ENCODE peak calls at places on chromosomes 1 and 21, in four cellular contexts. Y, J, P and M are unnamed samples.

GRCh38 chr1:5579966-5580365 is 412.3 kb downstream of the NPHP4 start:
- DNase-seq in Y (no peak), J (no peak), P (no peak), M (no peak)

GRCh38 chr1:167518331-167518700 is at the start of gene CD247:
- DNase-seq in Y (no peak), J (no peak), P (no peak), M (no peak)

GRCh38 chr1:29364101-29364678 is 127.9 kb downstream of the PTPRU start:
- DNase-seq in Y (no peak), J (no peak), P (no peak), M (no peak)

GRCh38 chr1:215003686-215004085 is 78.9 kb upstream of the KCNK2 start:
- DNase-seq in Y (no peak), J (no peak), P (peak), M (no peak)

GRCh38 chr1:55070291-55070690 is 30.9 kb downstream of the PCSK9 start:
- DNase-seq in Y (no peak), J (no peak), P (no peak), M (no peak)

GRCh38 chr1:181152892-181153633 is 64.6 kb downstream of the IER5 start:
- DNase-seq in Y (peak), J (no peak), P (no peak), M (no peak)

GRCh38 chr21:33070921-33071877 is 1.3 kb downstream of the OLIG1 start:
- DNase-seq in Y (no peak), J (no peak), P (no peak), M (no peak)

GRCh38 chr1:90919900-90920299 is 101.9 kb downstream of the ZNF644 start:
- DNase-seq in Y (no peak), J (no peak), P (no peak), M (no peak)

GRCh38 chr1:214934035-214934434 is 148.5 kb upstream of the KCNK2 start:
- DNase-seq in Y (no peak), J (no peak), P (no peak), M (no peak)

GRCh38 chr1:89910780-89911179 is 84.1 kb upstream of the ZNF326 start:
- DNase-seq in Y (no peak), J (no peak), P (no peak), M (peak)

GRCh38 chr1:29490204-29490934 is 254.0 kb downstream of the PTPRU start:
- DNase-seq in Y (no peak), J (no peak), P (no peak), M (no peak)

GRCh38 chr1:119673171-119673940 is 25.3 kb upstream of the ZNF697 start:
- DNase-seq in Y (no peak), J (no peak), P (peak), M (no peak)

GRCh38 chr1:195082183-195082582 is 1526.1 kb downstream of the KCNT2 start:
- DNase-seq in Y (no peak), J (no peak), P (no peak), M (no peak)

GRCh38 chr1:61724721-61725694 is at the start of gene TM2D1:
- DNase-seq in Y (peak), J (peak), P (peak), M (peak)
- TF ChIP-seq REST in Y (peak), J (no peak), P (no peak), M (no peak)

DNA sequence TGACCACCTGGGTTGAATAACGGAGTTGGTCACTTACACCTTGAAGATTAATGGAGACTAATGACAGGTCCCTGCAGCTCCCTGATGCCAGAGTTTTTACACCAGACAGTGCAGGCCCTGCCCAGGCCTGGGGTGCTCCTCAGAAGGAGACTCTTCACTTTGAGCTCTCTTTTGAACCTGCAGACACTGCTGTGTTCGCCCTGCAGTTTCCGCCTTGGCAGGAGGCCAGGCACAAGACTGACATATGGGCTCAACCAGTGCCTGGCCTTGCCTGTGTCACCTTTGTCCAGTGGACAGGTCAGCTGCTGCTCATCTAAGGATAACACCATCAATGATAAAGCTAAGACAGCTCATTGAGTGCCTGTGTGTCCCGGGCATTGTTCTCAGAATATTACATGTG is 5.2 kb downstream of the STRIP1 start:
- DNase-seq in Y (no peak), J (no peak), P (no peak), M (no peak)
- TF ChIP-seq ESRRA in Y (no peak), J (no peak), P (no peak), M (no peak)

GRCh38 chr1:100134872-100135271 is 1.9 kb downstream of the TRMT13 start:
- DNase-seq in Y (no peak), J (no peak), P (peak), M (no peak)
- TF ChIP-seq REST in Y (no peak), J (no peak), P (no peak), M (no peak)

DNA sequence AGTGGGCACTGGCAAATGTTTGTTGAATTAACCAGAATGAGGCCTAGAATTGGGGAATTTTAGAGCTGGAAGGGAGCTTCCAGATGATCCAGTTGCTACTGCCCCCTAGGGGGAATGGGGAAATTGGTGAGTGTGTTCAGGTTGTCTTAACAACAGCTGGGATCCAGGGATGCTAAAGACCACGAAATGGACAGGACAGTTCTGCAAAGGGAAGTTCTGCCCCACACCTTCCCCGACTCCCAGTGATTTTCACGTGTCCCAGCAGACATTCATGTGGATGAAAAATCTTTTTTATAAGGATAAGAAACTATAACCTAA is 33.9 kb downstream of the TRIM62 start:
- DNase-seq in Y (peak), J (no peak), P (peak), M (peak)
- TF ChIP-seq ESRRA in Y (no peak), J (no peak), P (no peak), M (no peak)

DNA sequence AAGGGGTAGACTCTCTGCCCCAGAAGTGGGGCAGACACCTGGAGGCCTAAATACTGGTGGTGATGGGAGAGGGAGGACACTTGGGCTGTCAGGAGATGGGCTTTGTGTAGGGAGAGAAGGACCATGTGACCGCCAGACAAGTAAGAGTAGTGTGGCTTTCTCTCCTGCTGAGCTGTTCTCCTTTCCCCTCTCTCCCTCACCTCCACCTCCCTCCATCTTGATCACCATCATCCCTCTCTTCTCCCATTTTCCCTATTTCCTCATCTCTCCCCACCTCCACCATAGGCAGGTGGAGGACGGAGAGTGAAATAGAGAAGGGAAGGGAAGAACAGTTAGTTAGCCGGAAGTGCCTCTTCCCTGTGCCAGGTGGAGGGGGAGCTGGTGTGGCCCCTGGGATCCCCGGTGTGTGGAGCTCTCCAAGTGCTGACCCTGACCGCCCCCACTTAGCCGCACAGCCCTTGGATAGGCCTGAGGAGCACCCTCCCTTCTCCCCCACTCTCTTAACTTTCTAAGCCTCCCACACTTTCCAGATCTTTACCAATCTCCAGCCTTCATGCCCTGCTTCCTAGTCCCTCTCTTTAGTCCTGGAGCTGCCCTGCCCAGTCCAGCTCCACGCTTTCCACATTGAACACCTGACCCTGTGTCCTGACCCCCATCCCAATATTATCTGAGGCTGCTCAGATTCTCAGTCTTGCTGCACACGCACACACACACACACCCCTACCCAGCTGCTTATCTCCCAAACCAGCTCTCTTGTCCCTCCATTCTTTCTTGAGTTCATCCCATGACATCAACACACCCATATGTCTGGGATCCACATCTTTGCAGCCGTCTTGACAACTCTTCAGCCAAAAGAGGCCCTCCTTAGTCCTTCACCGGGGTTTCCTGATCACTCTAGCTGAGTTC is 1.5 kb downstream of the CELF3 start:
- DNase-seq in Y (peak), J (no peak), P (no peak), M (no peak)
- TF ChIP-seq REST in Y (peak), J (peak), P (peak), M (no peak)

GRCh38 chr1:229000187-229000586 is 264.9 kb downstream of the RHOU start:
- DNase-seq in Y (no peak), J (no peak), P (no peak), M (no peak)
- TF ChIP-seq ESRRA in Y (no peak), J (no peak), P (no peak), M (no peak)

GRCh38 chr1:107992341-107992740 is 27.4 kb upstream of the VAV3 start:
- DNase-seq in Y (no peak), J (no peak), P (no peak), M (no peak)
- TF ChIP-seq REST in Y (no peak), J (peak), P (no peak), M (peak)

GRCh38 chr1:41713557-41714327 is 205.0 kb downstream of the HIVEP3 start:
- DNase-seq in Y (no peak), J (no peak), P (no peak), M (peak)
- TF ChIP-seq ESRRA in Y (no peak), J (no peak), P (no peak), M (no peak)